ENCODE peak calls at places on chromosomes 6 and 20, in five cellular contexts. H, Z, Y, I and R are unnamed samples.

GRCh38 chr6:132499757-132500156 is 13.2 kb downstream of the STX7 start:
- DNase-seq in H (no peak), Z (no peak), Y (no peak), I (no peak), R (no peak)

GRCh38 chr6:105429676-105430075 is 26.8 kb upstream of the PREP start:
- DNase-seq in H (no peak), Z (no peak), Y (no peak), I (no peak), R (no peak)

GRCh38 chr6:110615723-110616122 is 139.3 kb upstream of the SLC22A16 start:
- DNase-seq in H (no peak), Z (no peak), Y (no peak), I (no peak), R (no peak)

GRCh38 chr20:56861590-56861989 is 232.5 kb downstream of the TFAP2C start:
- DNase-seq in H (no peak), Z (no peak), Y (no peak), I (no peak), R (no peak)

GRCh38 chr6:38432479-38432878 is 207.2 kb downstream of the BTBD9 start:
- DNase-seq in H (no peak), Z (no peak), Y (no peak), I (peak), R (no peak)

GRCh38 chr20:33803921-33804337 is 7.2 kb upstream of the CHMP4B start:
- DNase-seq in H (no peak), Z (no peak), Y (no peak), I (no peak), R (no peak)

GRCh38 chr6:33585403-33586107 is 5.5 kb upstream of the BAK1 start:
- DNase-seq in H (peak), Z (peak), Y (peak), I (peak), R (peak)

GRCh38 chr6:24864345-24864744 is 65.6 kb upstream of the ARMH2 start:
- DNase-seq in H (no peak), Z (no peak), Y (no peak), I (no peak), R (no peak)

GRCh38 chr6:21309791-21310190 is 283.8 kb upstream of the SOX4 start:
- DNase-seq in H (no peak), Z (peak), Y (no peak), I (no peak), R (no peak)

GRCh38 chr6:16334671-16335070 is 96.3 kb downstream of the GMPR start:
- DNase-seq in H (no peak), Z (no peak), Y (no peak), I (no peak), R (no peak)

GRCh38 chr20:60363698-60364097 is 405.5 kb downstream of the CDH26 start:
- DNase-seq in H (no peak), Z (no peak), Y (no peak), I (no peak), R (no peak)

GRCh38 chr20:7155282-7155681 is 387.8 kb downstream of the BMP2 start:
- DNase-seq in H (no peak), Z (no peak), Y (no peak), I (no peak), R (no peak)

GRCh38 chr6:157528931-157529653 is 148.1 kb downstream of the ZDHHC14 start:
- DNase-seq in H (no peak), Z (no peak), Y (no peak), I (no peak), R (no peak)

GRCh38 chr20:43955244-43956191 is 40.9 kb downstream of the TOX2 start:
- DNase-seq in H (peak), Z (no peak), Y (peak), I (peak), R (peak)

GRCh38 chr6:134123666-134124208 is 71.3 kb upstream of the SLC2A12 start:
- DNase-seq in H (no peak), Z (no peak), Y (peak), I (peak), R (no peak)

GRCh38 chr6:138692058-138692977 is 81.3 kb upstream of the CCDC28A start:
- DNase-seq in H (no peak), Z (peak), Y (peak), I (peak), R (peak)